ENCODE peak calls at places on chromosomes 5 and 9, in six cellular contexts. Y is neuronal stem cell, O is H9, Q is H1, W is IMR-90, D is mesenchymal stem cell. V is an unnamed sample.

GRCh38 chr9:90044710-90045151 is 439.9 kb downstream of the GADD45G start:
- DNase-seq in W (no peak), D (peak; percentile 91), Q (no peak), O (no peak), Y (no peak), V (no peak)

GRCh38 chr5:72387985-72388384 is 67.8 kb downstream of the PTCD2 start:
- DNase-seq in Y (no peak), Q (no peak), D (peak; percentile 55), W (peak; percentile 88), O (no peak), V (peak; percentile 57)

GRCh38 chr9:68416891-68417570 is 60.6 kb downstream of the PGM5 start:
- DNase-seq in O (peak; percentile 33), W (no peak), D (no peak), Y (no peak), Q (no peak), V (peak; percentile 69)

GRCh38 chr5:36090033-36090432 is 23.4 kb upstream of the UGT3A2 start:
- DNase-seq in W (peak; percentile 17), O (peak; percentile 86), D (peak; percentile 48), Q (peak; percentile 33), Y (no peak), V (peak; percentile 73)

GRCh38 chr9:124629600-124629999 is 122.4 kb upstream of the NR5A1 start:
- DNase-seq in D (no peak), W (peak; percentile 76), O (no peak), Y (no peak), Q (no peak), V (no peak)

GRCh38 chr5:141657937-141658545 is 6.8 kb upstream of the FCHSD1 start:
- DNase-seq in W (peak; percentile 98), D (peak; percentile 94), Y (no peak), O (no peak), Q (no peak), V (no peak)

GRCh38 chr9:96219615-96220257 is 82.2 kb downstream of the HSD17B3 start:
- DNase-seq in Y (no peak), W (no peak), D (no peak), Q (no peak), O (peak; percentile 70), V (peak; percentile 64)

GRCh38 chr9:33307067-33307466 is 16.8 kb downstream of the NFX1 start:
- DNase-seq in W (no peak), Q (no peak), Y (no peak), D (no peak), O (no peak), V (peak; percentile 91)

GRCh38 chr5:71788794-71789193 is 69.7 kb downstream of the CARTPT start:
- DNase-seq in Q (no peak), W (no peak), D (no peak), O (no peak), Y (no peak), V (no peak)

GRCh38 chr5:100270323-100270771 is 264.8 kb upstream of the FAM174A start:
- DNase-seq in Q (no peak), W (no peak), Y (no peak), D (peak; percentile 6), O (no peak), V (no peak)

GRCh38 chr5:170631471-170632195 is 127.8 kb downstream of the KCNIP1 start:
- DNase-seq in Y (no peak), O (peak; percentile 80), D (peak; percentile 64), W (no peak), Q (no peak), V (no peak)

GRCh38 chr9:5586391-5586802 is 42.5 kb upstream of the RIC1 start:
- DNase-seq in D (peak; percentile 76), Q (no peak), W (peak; percentile 79), O (no peak), Y (no peak), V (peak; percentile 93)

GRCh38 chr5:93580387-93581100 is 475 bp downstream of the NR2F1-AS1 start:
- DNase-seq in Y (no peak), W (peak; percentile 63), O (no peak), Q (no peak), D (peak; percentile 67), V (peak; percentile 16)

GRCh38 chr9:71937070-71937625 is 25.7 kb downstream of the C9orf85 start:
- DNase-seq in O (no peak), Q (no peak), D (no peak), Y (no peak), W (no peak), V (no peak)

GRCh38 chr9:121201045-121201737 is 478 bp downstream of the RAB14 start:
- DNase-seq in D (no peak), W (no peak), Y (peak; percentile 24), Q (no peak), O (no peak), V (no peak)

GRCh38 chr5:109224276-109224675 is 185.5 kb downstream of the PJA2 start:
- DNase-seq in D (no peak), O (no peak), Q (no peak), Y (no peak), W (no peak), V (no peak)

GRCh38 chr9:13427587-13427986 is 148.1 kb upstream of the MPDZ start:
- DNase-seq in O (no peak), W (peak; percentile 50), Y (peak; percentile 53), D (peak; percentile 54), Q (no peak), V (peak; percentile 4)

GRCh38 chr9:37947431-37947830 is 43.5 kb upstream of the SLC25A51 start:
- DNase-seq in O (no peak), Y (no peak), W (no peak), Q (no peak), D (no peak), V (no peak)

GRCh38 chr5:123163225-123163876 is 74.3 kb downstream of the PRDM6 start:
- DNase-seq in O (no peak), W (no peak), Y (no peak), Q (no peak), D (no peak), V (no peak)

GRCh38 chr5:158287643-158288228 is 428.8 kb upstream of the CLINT1 start:
- DNase-seq in D (peak; percentile 67), Y (no peak), O (no peak), Q (no peak), W (peak; percentile 72), V (no peak)

GRCh38 chr5:59838989-59839388 is 54.5 kb downstream of the PDE4D start:
- DNase-seq in Q (no peak), Y (no peak), W (no peak), D (no peak), O (no peak), V (no peak)

GRCh38 chr5:59835782-59836181 is 57.7 kb downstream of the PDE4D start:
- DNase-seq in D (no peak), Y (no peak), Q (no peak), O (no peak), W (peak; percentile 44), V (no peak)

GRCh38 chr5:59838067-59838466 is 55.5 kb downstream of the PDE4D start:
- DNase-seq in Y (no peak), Q (no peak), D (no peak), O (no peak), W (no peak), V (no peak)

GRCh38 chr5:59840200-59840601 is 53.3 kb downstream of the PDE4D start:
- DNase-seq in D (peak; percentile 78), Q (no peak), W (peak; percentile 72), O (no peak), Y (no peak), V (no peak)

DNA sequence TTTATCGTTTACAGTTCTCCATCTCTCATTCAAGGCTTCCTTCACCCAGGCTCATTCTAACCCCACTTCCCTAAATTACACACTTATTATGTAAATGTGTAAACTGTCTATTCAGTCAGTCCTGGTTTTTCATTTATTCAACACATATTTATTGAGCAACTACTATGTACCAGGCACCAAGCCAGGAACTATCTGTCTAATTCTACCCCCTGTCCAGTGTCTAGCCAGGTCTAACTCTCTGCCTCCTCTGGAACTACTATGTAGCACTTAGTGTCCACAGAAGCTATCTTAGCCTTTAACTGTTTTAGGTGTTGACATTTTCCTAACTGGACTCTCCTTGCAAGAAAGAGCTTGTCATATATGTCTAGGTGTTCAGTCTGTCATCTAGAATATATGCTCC is 56.5 kb downstream of the PDE4D start:
- DNase-seq in O (no peak), W (no peak), Y (no peak), D (no peak), Q (no peak), V (no peak)
- H3K14ac ChIP-seq in O (no peak overlapping the region), W (no peak overlapping the region), Y (no peak overlapping the region), D (no peak overlapping the region), Q (no peak overlapping the region), V (no peak overlapping the region)

GRCh38 chr9:97981828-97982164 is 1.3 kb upstream of the ANP32B start:
- DNase-seq in Y (no peak), Q (no peak), W (no peak), O (no peak), D (peak; percentile 20), V (no peak)
- H3K27ac ChIP-seq in Y (no peak overlapping the region), Q (no peak overlapping the region), W (no peak overlapping the region), O (no peak overlapping the region), D (no peak overlapping the region), V (no peak overlapping the region)

GRCh38 chr5:65126192-65126591 is 355.5 kb downstream of the ADAMTS6 start:
- DNase-seq in Q (no peak), O (no peak), Y (no peak), W (peak; percentile 82), D (no peak), V (no peak)

GRCh38 chr5:65128226-65128625 is 353.5 kb downstream of the ADAMTS6 start:
- DNase-seq in Y (no peak), Q (no peak), D (peak; percentile 74), O (no peak), W (peak; percentile 52), V (no peak)

GRCh38 chr5:65126670-65127069 is 355.1 kb downstream of the ADAMTS6 start:
- DNase-seq in Q (no peak), Y (no peak), D (no peak), W (no peak), O (no peak), V (no peak)

GRCh38 chr5:65125681-65126080 is 356.0 kb downstream of the ADAMTS6 start:
- DNase-seq in O (no peak), W (no peak), Y (no peak), Q (no peak), D (no peak), V (no peak)

GRCh38 chr5:65127181-65127901 is 354.4 kb downstream of the ADAMTS6 start:
- DNase-seq in D (peak; percentile 82), Q (no peak), W (peak; percentile 93), O (no peak), Y (no peak), V (peak; percentile 6)
- H2BK120ac ChIP-seq in D (no peak overlapping the region), Q (no peak overlapping the region), W (peak overlapping the region; percentile 96), O (no peak overlapping the region), Y (no peak overlapping the region), V (no peak overlapping the region)

DNA sequence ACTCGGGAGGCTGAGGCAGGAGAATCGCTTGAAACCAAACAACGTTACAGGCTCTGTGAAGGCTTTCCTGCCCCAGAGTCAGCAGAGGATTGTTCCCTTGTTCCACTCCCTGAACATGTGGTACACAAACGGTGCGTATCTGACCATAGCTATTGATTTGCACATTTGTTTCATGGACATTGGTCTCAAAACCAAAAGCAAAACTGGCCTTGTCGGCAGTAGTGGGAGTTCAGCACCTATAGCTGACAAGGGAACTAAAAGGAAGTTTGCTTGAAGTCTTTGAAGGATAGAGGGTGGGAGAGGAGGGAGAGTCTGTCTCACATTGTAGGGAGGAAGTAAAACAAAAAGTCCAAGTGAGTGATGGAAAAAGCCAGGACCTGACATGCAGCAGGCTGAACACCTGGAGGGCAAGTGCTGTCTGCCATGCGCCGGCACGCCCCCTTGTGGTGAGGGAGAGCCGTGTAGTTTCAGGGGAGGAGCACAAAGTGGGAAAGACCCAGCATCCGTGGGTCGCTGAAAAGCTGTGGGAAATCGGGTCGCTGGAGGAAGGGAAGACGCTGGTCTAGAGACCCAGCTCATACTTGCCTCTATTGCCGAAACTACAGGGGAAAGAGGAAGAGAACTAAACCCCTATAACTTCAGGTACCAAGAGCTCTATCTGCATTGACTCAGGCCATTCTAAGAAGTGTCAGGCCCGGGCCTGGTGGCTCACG is 58.0 kb downstream of the RAD23B start:
- DNase-seq in Y (peak; percentile 61), W (peak; percentile 60), D (peak; percentile 68), Q (peak; percentile 58), O (peak; percentile 88), V (peak; percentile 72)
- H3K14ac ChIP-seq in Y (no peak overlapping the region), W (no peak overlapping the region), D (no peak overlapping the region), Q (no peak overlapping the region), O (no peak overlapping the region), V (peak overlapping the region; percentile 43)

GRCh38 chr5:91125916-91126315 is 257.2 kb downstream of the ARRDC3 start:
- DNase-seq in Q (no peak), Y (no peak), D (no peak), W (no peak), O (no peak), V (no peak)
- H3K27ac ChIP-seq in Q (no peak overlapping the region), Y (no peak overlapping the region), D (no peak overlapping the region), W (peak overlapping the region; percentile 63), O (no peak overlapping the region), V (no peak overlapping the region)

V was measured in trophoblast cell.